ENCODE peak calls at places on chromosomes 13 and 19, in four cellular contexts. I is breast epithelium, A is T-helper 1 cell, O is right atrium auricular region. U is an unnamed sample.

GRCh38 chr19:58304255-58304654 is 922 bp upstream of the ERVK3-1 start:
- DNase-seq in I (no peak), A (no peak), O (no peak), U (no peak)

GRCh38 chr19:49985926-49986325 is 25.0 kb upstream of the SIGLEC11 start:
- DNase-seq in I (no peak), A (no peak), O (no peak), U (no peak)

GRCh38 chr19:48480151-48480475 is 10.9 kb downstream of the CYTH2 start:
- DNase-seq in I (no peak), A (no peak), O (peak), U (no peak)

GRCh38 chr13:57631607-57632275 is at the start of gene PCDH17:
- DNase-seq in I (no peak), A (no peak), O (peak), U (no peak)

GRCh38 chr13:57716295-57716694 is 84.8 kb downstream of the PCDH17 start:
- DNase-seq in I (no peak), A (no peak), O (no peak), U (no peak)

GRCh38 chr13:26562538-26562890 is 5.0 kb downstream of the WASF3 start:
- DNase-seq in I (no peak), A (no peak), O (no peak), U (no peak)

GRCh38 chr13:44470623-44471562 is 97.3 kb downstream of the SERP2 start:
- DNase-seq in I (no peak), A (no peak), O (no peak), U (no peak)

GRCh38 chr13:30158774-30159445 is 148.4 kb downstream of the KATNAL1 start:
- DNase-seq in I (peak), A (no peak), O (no peak), U (no peak)

GRCh38 chr13:27229642-27230041 is 21.7 kb upstream of the RPL21 start:
- DNase-seq in I (no peak), A (no peak), O (no peak), U (no peak)

GRCh38 chr19:40989453-40989852 is 1.6 kb upstream of the CYP2B6 start:
- DNase-seq in I (no peak), A (no peak), O (no peak), U (no peak)

GRCh38 chr13:24606486-24607170 is 73.6 kb upstream of the ATP12A start:
- DNase-seq in I (no peak), A (no peak), O (no peak), U (no peak)

GRCh38 chr19:2290441-2291184 is 8.6 kb upstream of the PEAK3 start:
- DNase-seq in I (no peak), A (no peak), O (no peak), U (no peak)

GRCh38 chr13:73983109-73983508 is 151.1 kb downstream of the KLF12 start:
- DNase-seq in I (no peak), A (no peak), O (no peak), U (no peak)

GRCh38 chr19:8251025-8251472 is 41.9 kb downstream of the CERS4 start:
- DNase-seq in I (peak), A (no peak), O (peak), U (peak)

GRCh38 chr19:58396691-58397532 is 1.5 kb downstream of the RNF225 start:
- DNase-seq in I (no peak), A (no peak), O (no peak), U (peak)

GRCh38 chr19:42206871-42207755 is 10.4 kb downstream of the DEDD2 start:
- DNase-seq in I (no peak), A (no peak), O (no peak), U (no peak)

GRCh38 chr13:54614729-54615128 is 1586.1 kb downstream of the OLFM4 start:
- DNase-seq in I (no peak), A (no peak), O (no peak), U (no peak)

GRCh38 chr19:40191836-40192646 is 815 bp downstream of the MAP3K10 start:
- DNase-seq in I (no peak), A (no peak), O (no peak), U (peak)

GRCh38 chr13:48232420-48233096 is 448 bp upstream of the ITM2B start:
- DNase-seq in I (peak), A (no peak), O (no peak), U (peak)

GRCh38 chr19:55070755-55071502 is 4.7 kb upstream of the EPS8L1 start:
- DNase-seq in I (peak), A (no peak), O (no peak), U (no peak)

GRCh38 chr13:74114202-74114601 is 20.0 kb downstream of the KLF12 start:
- DNase-seq in I (no peak), A (no peak), O (no peak), U (no peak)

GRCh38 chr13:23433171-23434153 is at the start of gene SACS:
- DNase-seq in I (no peak), A (no peak), O (no peak), U (no peak)

GRCh38 chr13:99004931-99005330 is 27.1 kb upstream of the DOCK9 start:
- DNase-seq in I (no peak), A (no peak), O (no peak), U (no peak)

GRCh38 chr19:57171551-57172081 is 4.3 kb upstream of the DUXA start:
- DNase-seq in I (peak), A (peak), O (peak), U (no peak)

GRCh38 chr13:62799931-62800436 is 1384.3 kb upstream of the PCDH20 start:
- DNase-seq in I (no peak), A (no peak), O (no peak), U (no peak)

GRCh38 chr13:111359237-111359915 is 38.9 kb downstream of the TEX29 start:
- DNase-seq in I (no peak), A (no peak), O (no peak), U (no peak)

GRCh38 chr13:34458756-34459462 is 483.2 kb upstream of the NBEA start:
- DNase-seq in I (no peak), A (no peak), O (no peak), U (no peak)

GRCh38 chr19:48085904-48086864 is 24.4 kb downstream of the PLA2G4C start:
- DNase-seq in I (no peak), A (no peak), O (no peak), U (no peak)

GRCh38 chr13:36766295-36766694 is 52.7 kb upstream of the RFXAP start:
- DNase-seq in I (no peak), A (no peak), O (no peak), U (no peak)

GRCh38 chr13:51416107-51416506 is 36.7 kb downstream of the INTS6 start:
- DNase-seq in I (no peak), A (no peak), O (no peak), U (no peak)

GRCh38 chr13:71169125-71169524 is 697.9 kb downstream of the DACH1 start:
- DNase-seq in I (no peak), A (no peak), O (no peak), U (no peak)

GRCh38 chr19:3132971-3133792 is 2.7 kb upstream of the GNA15 start:
- DNase-seq in I (no peak), A (peak), O (peak), U (peak)

GRCh38 chr13:113855012-113855921 is 8.6 kb downstream of the GAS6 start:
- DNase-seq in I (peak), A (no peak), O (peak), U (peak)

GRCh38 chr19:38032951-38033350 is 125.9 kb downstream of the SIPA1L3 start:
- DNase-seq in I (no peak), A (no peak), O (no peak), U (no peak)

GRCh38 chr19:19628499-19629134 is 597 bp upstream of the LPAR2 start:
- DNase-seq in I (peak), A (no peak), O (no peak), U (no peak)

U was measured in suprapubic skin.